ENCODE peak calls at places on chromosome X, in seven cellular contexts. A, D, Q, X, F, R and O are unnamed samples.

GRCh38 chrX:150310417-150310816 is 52.7 kb upstream of the MAMLD1 start:
- DNase-seq in R (no peak), A (no peak), X (no peak), Q (no peak), D (no peak), F (no peak), O (no peak)

GRCh38 chrX:70455366-70456202 is 10.9 kb downstream of the DLG3 start:
- DNase-seq in D (peak), X (peak), Q (peak), F (no peak), A (no peak), R (no peak), O (no peak)

GRCh38 chrX:29233592-29234179 is 646.4 kb downstream of the IL1RAPL1 start:
- DNase-seq in D (no peak), Q (no peak), R (no peak), A (no peak), F (no peak), X (no peak), O (no peak)

GRCh38 chrX:75989806-75990590 is 182.9 kb upstream of the PBDC1 start:
- DNase-seq in Q (no peak), F (no peak), D (no peak), A (no peak), R (no peak), X (peak), O (no peak)

GRCh38 chrX:70029790-70030189 is 19.9 kb downstream of the AWAT2 start:
- DNase-seq in A (no peak), F (no peak), X (no peak), R (no peak), D (no peak), Q (no peak), O (no peak)

GRCh38 chrX:19563327-19563726 is 48.0 kb upstream of the MAP3K15 start:
- DNase-seq in R (no peak), Q (no peak), X (no peak), D (no peak), A (no peak), F (no peak), O (peak)

GRCh38 chrX:40132751-40133150 is 35.0 kb upstream of the BCOR start:
- DNase-seq in A (peak), R (peak), F (no peak), X (no peak), Q (peak), D (no peak), O (peak)

GRCh38 chrX:44975666-44976263 is 102.8 kb downstream of the KDM6A start:
- DNase-seq in A (no peak), Q (no peak), X (no peak), F (no peak), D (no peak), R (no peak), O (peak)

GRCh38 chrX:15447985-15448639 is 45.0 kb downstream of the PIR start:
- DNase-seq in D (no peak), A (peak), Q (no peak), F (peak), R (no peak), X (peak), O (peak)

GRCh38 chrX:74382613-74383012 is 38.7 kb upstream of the SLC16A2 start:
- DNase-seq in Q (peak), X (peak), F (peak), D (peak), R (peak), A (peak), O (peak)

GRCh38 chrX:154374361-154375155 is at the start of gene FLNA:
- DNase-seq in X (peak), Q (peak), A (no peak), D (peak), F (no peak), R (no peak), O (no peak)

GRCh38 chrX:74537011-74537390 is 77.4 kb downstream of the RLIM start:
- DNase-seq in R (peak), X (no peak), F (no peak), Q (no peak), D (peak), A (peak), O (peak)

GRCh38 chrX:151703487-151703886 is 8.2 kb downstream of the PRRG3 start:
- DNase-seq in D (no peak), F (no peak), A (no peak), R (no peak), X (no peak), Q (no peak), O (peak)

GRCh38 chrX:137305404-137305803 is 260.5 kb upstream of the ZIC3 start:
- DNase-seq in R (no peak), D (no peak), Q (no peak), X (no peak), F (no peak), A (no peak), O (no peak)

GRCh38 chrX:153400146-153401132 is 711 bp downstream of the PNMA6E start:
- DNase-seq in F (no peak), R (no peak), D (peak), X (peak), Q (peak), A (peak), O (no peak)

GRCh38 chrX:30144971-30145731 is 70.2 kb upstream of the MAGEB2 start:
- DNase-seq in R (no peak), F (no peak), X (no peak), A (no peak), Q (no peak), D (no peak), O (no peak)

GRCh38 chrX:5998901-5999300 is 229.8 kb downstream of the NLGN4X start:
- DNase-seq in D (no peak), Q (no peak), R (no peak), X (peak), F (no peak), A (no peak), O (no peak)

GRCh38 chrX:141221611-141222010 is 20.7 kb downstream of the SPANXC start:
- DNase-seq in Q (no peak), R (no peak), D (no peak), F (no peak), A (no peak), X (no peak), O (peak)

GRCh38 chrX:42776195-42776594 is 1.8 kb downstream of the PPP1R2C start:
- DNase-seq in Q (no peak), F (no peak), A (peak), D (no peak), X (no peak), R (peak), O (peak)

GRCh38 chrX:120446503-120446902 is 22.6 kb downstream of the LAMP2 start:
- DNase-seq in F (no peak), X (no peak), D (no peak), A (peak), Q (peak), R (no peak), O (peak)

GRCh38 chrX:134369576-134369975 is 90.4 kb upstream of the HPRT1 start:
- DNase-seq in D (no peak), X (no peak), A (no peak), F (no peak), Q (no peak), R (no peak), O (no peak)

GRCh38 chrX:77937291-77937690 is 26.8 kb downstream of the ATP7A start:
- DNase-seq in F (peak), Q (peak), X (no peak), A (peak), R (no peak), D (no peak), O (peak)

GRCh38 chrX:25968920-25969319 is 169.2 kb upstream of the MAGEB18 start:
- DNase-seq in D (peak), X (peak), R (no peak), F (peak), Q (peak), A (peak), O (no peak)

GRCh38 chrX:102516314-102516936 is at the start of gene TMSB15A:
- DNase-seq in F (no peak), R (peak), X (peak), D (peak), A (peak), Q (peak), O (peak)

GRCh38 chrX:112512509-112512908 is 167.2 kb downstream of the LHFPL1 start:
- DNase-seq in A (no peak), D (peak), X (peak), R (no peak), F (no peak), Q (no peak), O (no peak)

GRCh38 chrX:117996918-117997480 is 119.6 kb downstream of the KLHL13 start:
- DNase-seq in Q (peak), R (no peak), A (no peak), D (peak), F (no peak), X (no peak), O (no peak)

GRCh38 chrX:71622347-71623104 is 4.2 kb upstream of the CXCR3 start:
- DNase-seq in Q (peak), A (peak), X (peak), F (peak), R (peak), D (peak), O (peak)

GRCh38 chrX:15410430-15410829 is 26.2 kb upstream of the VEGFD start:
- DNase-seq in F (no peak), D (no peak), A (no peak), Q (no peak), R (no peak), X (no peak), O (no peak)

GRCh38 chrX:1246816-1247215 is 21.8 kb upstream of the CSF2RA start:
- DNase-seq in X (peak), Q (peak), D (peak), R (peak), A (peak), F (no peak), O (no peak)

GRCh38 chrX:10160221-10160620 is 3.4 kb downstream of the CLCN4 start:
- DNase-seq in D (no peak), X (no peak), A (no peak), F (no peak), R (no peak), Q (no peak), O (no peak)
- H3K4me3 ChIP-seq in D (no peak), X (no peak), A (no peak), F (no peak), R (no peak), Q (no peak), O (no peak)

DNA sequence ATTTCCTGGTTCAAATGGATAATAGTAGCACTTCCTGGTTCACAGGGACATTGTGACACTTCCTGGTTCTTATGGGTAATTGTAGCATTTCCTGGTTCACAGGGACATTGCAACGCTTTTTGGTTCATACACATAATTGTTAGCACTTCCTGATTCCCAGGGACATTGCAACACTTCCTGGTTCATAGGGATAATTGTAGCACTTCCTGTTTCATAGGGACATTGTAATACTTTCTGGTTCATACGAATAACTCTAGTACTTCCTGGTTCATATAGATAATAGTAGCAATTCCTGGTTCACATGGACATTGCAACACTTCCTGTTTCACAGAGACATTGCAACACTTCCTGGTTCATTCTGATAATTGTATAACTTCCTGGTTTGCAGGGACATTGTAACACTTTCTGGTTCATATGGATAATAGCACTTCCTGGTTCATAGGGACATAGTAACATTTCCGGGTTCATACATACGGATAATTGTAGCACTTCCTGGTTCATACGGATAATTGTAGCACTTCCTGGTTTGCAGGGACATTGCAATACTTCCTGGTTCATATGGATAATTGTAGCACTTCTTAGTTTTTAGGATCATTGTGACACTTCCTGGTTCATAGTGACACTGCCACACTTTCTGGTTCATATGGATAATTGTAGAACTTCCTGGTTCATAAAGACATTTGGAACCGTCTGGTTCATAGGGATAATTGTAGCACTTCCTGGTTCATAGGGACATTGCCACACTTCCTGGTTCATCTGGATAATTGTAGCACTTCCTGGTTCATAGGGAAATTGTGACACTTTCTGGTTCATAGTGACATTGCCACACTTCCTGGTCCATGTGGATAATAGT is 61.6 kb upstream of the CD99 start:
- DNase-seq in Q (no peak), F (no peak), X (no peak), R (no peak), D (no peak), A (no peak), O (no peak)
- H3K4me3 ChIP-seq in Q (no peak), F (no peak), X (no peak), R (no peak), D (no peak), A (no peak), O (no peak)

GRCh38 chrX:47583240-47583861 is 1.1 kb downstream of the TIMP1 start:
- DNase-seq in F (no peak), X (no peak), Q (no peak), A (no peak), R (no peak), D (no peak), O (no peak)
- H3K4me3 ChIP-seq in F (peak), X (no peak), Q (peak), A (peak), R (peak), D (no peak), O (peak)

GRCh38 chrX:48713847-48714246 is 17.3 kb downstream of the SUV39H1 start:
- DNase-seq in A (no peak), R (no peak), Q (no peak), D (no peak), F (no peak), X (no peak), O (no peak)
- H3K4me3 ChIP-seq in A (no peak), R (no peak), Q (no peak), D (no peak), F (no peak), X (no peak), O (no peak)

DNA sequence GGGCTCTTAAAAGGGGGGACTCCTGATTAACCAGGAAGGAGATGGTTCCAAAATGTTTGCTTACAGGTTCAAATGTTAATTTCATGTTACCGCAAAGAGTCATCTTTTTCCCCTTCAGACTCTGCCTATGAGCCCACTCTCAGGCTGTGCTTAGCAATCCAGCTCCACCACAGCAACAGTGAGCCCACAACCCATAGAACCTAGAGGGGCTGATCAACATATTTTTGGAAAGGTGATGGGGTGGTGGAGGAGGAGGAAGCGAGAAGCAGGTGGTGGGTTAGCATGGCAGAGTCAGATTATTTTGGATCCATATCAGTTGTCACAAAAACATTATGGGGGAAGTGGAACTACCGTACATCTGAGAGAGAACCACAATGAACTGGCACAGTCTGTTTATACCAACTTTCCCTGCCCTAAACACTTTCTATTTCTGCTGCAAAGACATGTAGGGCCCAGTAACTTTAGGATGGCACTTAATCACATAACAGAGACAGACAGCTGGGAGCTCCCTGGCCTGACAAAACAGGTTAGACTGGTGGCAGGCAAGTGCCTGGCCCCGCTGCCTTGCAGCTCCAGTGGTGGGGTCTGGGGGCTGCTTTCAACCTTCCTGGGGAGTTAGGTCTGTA is 4.4 kb downstream of the SLC9A7 start:
- DNase-seq in R (no peak), F (no peak), Q (no peak), D (peak), A (no peak), X (no peak), O (no peak)
- H3K4me3 ChIP-seq in R (no peak), F (no peak), Q (no peak), D (no peak), A (no peak), X (no peak), O (no peak)

DNA sequence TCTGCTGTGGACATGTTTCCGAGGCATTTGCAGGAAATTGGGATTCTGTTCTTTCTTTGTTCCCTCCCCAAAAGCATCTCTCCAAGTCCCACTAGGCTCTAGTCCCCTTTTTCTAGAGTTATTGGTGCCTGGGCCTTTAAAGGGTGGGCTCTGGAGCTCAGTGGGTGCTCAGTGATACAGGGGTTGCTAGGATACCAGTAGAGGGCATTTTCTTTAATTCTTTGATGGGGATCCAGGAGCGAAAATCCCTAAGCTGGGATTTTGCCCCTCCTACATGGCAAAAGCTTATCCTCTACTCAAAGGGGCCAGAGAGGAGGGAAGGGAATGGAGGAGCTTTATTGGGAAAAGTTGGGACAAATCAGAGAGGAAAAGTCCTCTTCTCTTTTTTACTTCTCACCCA is 34.2 kb downstream of the ARHGEF9 start:
- DNase-seq in A (no peak), Q (no peak), R (no peak), X (peak), F (no peak), D (peak), O (no peak)
- H3K4me3 ChIP-seq in A (no peak), Q (no peak), R (no peak), X (peak), F (no peak), D (no peak), O (no peak)

GRCh38 chrX:145816607-145817298 is 876 bp upstream of the SLITRK2 start:
- DNase-seq in X (peak), D (no peak), F (no peak), R (no peak), Q (no peak), A (no peak), O (no peak)
- H3K4me3 ChIP-seq in X (peak), D (peak), F (no peak), R (peak), Q (no peak), A (no peak), O (peak)

GRCh38 chrX:11758400-11759171 is 549 bp downstream of the MSL3 start:
- DNase-seq in F (peak), A (peak), X (peak), R (peak), D (peak), Q (peak), O (peak)
- H3K4me3 ChIP-seq in F (peak), A (peak), X (peak), R (peak), D (peak), Q (peak), O (peak)

GRCh38 chrX:119273807-119274192 is 37.7 kb downstream of the PGRMC1 start:
- DNase-seq in D (no peak), F (no peak), R (no peak), X (no peak), Q (no peak), A (no peak), O (no peak)
- H3K4me3 ChIP-seq in D (peak), F (peak), R (peak), X (no peak), Q (no peak), A (no peak), O (peak)